ENCODE peak calls at places on chromosomes 11 and 22, in four cellular contexts. L is AG04450, J is AG09309, N is pancreas. M is an unnamed sample.

GRCh38 chr22:22031571-22031970 is 49.0 kb upstream of the TOP3B start:
- DNase-seq in L (no peak), J (no peak), N (no peak), M (no peak)

GRCh38 chr11:125402436-125402835 is 93.6 kb downstream of the FEZ1 start:
- DNase-seq in L (no peak), J (peak), N (no peak), M (no peak)

GRCh38 chr11:94494200-94494545 is 389 bp downstream of the ANKRD49 start:
- DNase-seq in L (no peak), J (no peak), N (no peak), M (no peak)

GRCh38 chr22:44337658-44338004 is 24.9 kb upstream of the SHISAL1 start:
- DNase-seq in L (peak), J (no peak), N (no peak), M (no peak)

GRCh38 chr11:10900686-10901415 is 43.0 kb upstream of the ZBED5 start:
- DNase-seq in L (no peak), J (no peak), N (no peak), M (no peak)

GRCh38 chr11:62012451-62013265 is 45.2 kb upstream of the FTH1 start:
- DNase-seq in L (no peak), J (peak), N (no peak), M (no peak)

GRCh38 chr11:130703489-130704190 is 212.6 kb downstream of the SNX19 start:
- DNase-seq in L (no peak), J (no peak), N (no peak), M (no peak)

GRCh38 chr11:86637976-86638375 is 34.4 kb downstream of the ME3 start:
- DNase-seq in L (no peak), J (no peak), N (no peak), M (no peak)

GRCh38 chr11:126290887-126291286 is 8.0 kb downstream of the TIRAP start:
- DNase-seq in L (no peak), J (no peak), N (no peak), M (no peak)

GRCh38 chr11:45178890-45179663 is 32.6 kb downstream of the PRDM11 start:
- DNase-seq in L (no peak), J (peak), N (no peak), M (no peak)

GRCh38 chr11:47083913-47084312 is 92.8 kb downstream of the ARFGAP2 start:
- DNase-seq in L (peak), J (peak), N (no peak), M (peak)

GRCh38 chr11:69800278-69800677 is 18.9 kb downstream of the FGF3 start:
- DNase-seq in L (no peak), J (no peak), N (no peak), M (no peak)

GRCh38 chr11:11425806-11426205 is 72.8 kb upstream of the CSNK2A3 start:
- DNase-seq in L (no peak), J (no peak), N (no peak), M (no peak)

GRCh38 chr22:20980523-20980922 is 1.6 kb upstream of the LZTR1 start:
- DNase-seq in L (no peak), J (no peak), N (no peak), M (no peak)

GRCh38 chr11:67731583-67731982 is 57.2 kb upstream of the ALDH3B2 start:
- DNase-seq in L (no peak), J (no peak), N (no peak), M (no peak)

GRCh38 chr11:86192858-86193257 is 51.7 kb upstream of the EED start:
- DNase-seq in L (no peak), J (no peak), N (no peak), M (no peak)

GRCh38 chr11:19846654-19847330 is 134.2 kb downstream of the NAV2 start:
- DNase-seq in L (no peak), J (no peak), N (no peak), M (no peak)

DNA sequence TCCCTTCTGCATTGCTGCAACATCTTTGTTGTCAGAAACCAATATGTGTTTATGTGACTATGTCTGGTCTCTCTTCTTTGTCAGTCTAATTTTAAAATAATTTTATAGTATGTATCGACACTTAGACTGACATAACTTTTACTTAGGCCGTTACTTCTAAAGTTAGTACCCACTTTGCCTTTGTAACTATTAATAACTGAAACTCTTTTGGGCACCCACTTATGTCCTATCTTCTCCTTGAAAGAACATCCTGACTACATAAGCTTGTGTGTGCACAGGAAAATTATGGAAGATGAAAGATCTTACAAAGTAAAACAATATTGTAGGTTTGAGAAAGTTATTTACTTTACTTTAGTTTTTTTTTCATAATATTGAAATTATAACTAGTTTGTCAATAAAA is 230.4 kb upstream of the CCDC179 start:
- DNase-seq in L (no peak), J (no peak), N (no peak), M (no peak)
- TF ChIP-seq CTCF in L (no peak), J (no peak), N (no peak), M (no peak)

GRCh38 chr22:48574776-48575566 is 1252.7 kb downstream of the BRD1 start:
- DNase-seq in L (no peak), J (no peak), N (peak), M (no peak)
- TF ChIP-seq CTCF in L (no peak), J (peak), N (peak), M (no peak)

GRCh38 chr11:117271208-117271607 is 19.9 kb upstream of the BACE1-AS start:
- DNase-seq in L (no peak), J (no peak), N (no peak), M (no peak)

GRCh38 chr11:117269856-117270255 is 21.3 kb upstream of the BACE1-AS start:
- DNase-seq in L (no peak), J (no peak), N (no peak), M (no peak)

GRCh38 chr11:117265745-117266144 is 25.4 kb upstream of the BACE1-AS start:
- DNase-seq in L (no peak), J (no peak), N (no peak), M (no peak)
- TF ChIP-seq CTCF in L (no peak), J (no peak), N (no peak), M (no peak)

DNA sequence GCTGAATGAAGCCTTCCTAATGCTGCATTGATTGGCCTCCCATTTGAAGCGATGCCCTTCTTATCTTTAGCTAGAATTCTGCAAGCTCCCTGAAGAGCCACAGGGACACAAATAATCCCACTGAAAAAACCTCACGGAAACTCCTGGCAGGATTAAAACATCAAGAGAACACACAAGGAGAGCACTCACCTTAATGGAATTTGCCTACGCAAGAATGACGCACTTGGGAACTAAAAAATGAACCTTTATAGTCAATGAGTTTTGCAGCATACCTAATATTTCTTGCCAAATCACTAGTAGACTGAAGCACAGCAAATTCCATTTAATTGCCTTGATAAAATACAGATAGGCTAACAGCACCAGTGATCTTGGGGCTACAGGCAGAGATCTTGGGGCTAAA is 232.8 kb upstream of the UBASH3B start:
- DNase-seq in L (no peak), J (peak), N (no peak), M (no peak)
- TF ChIP-seq CTCF in L (no peak), J (no peak), N (no peak), M (no peak)

DNA sequence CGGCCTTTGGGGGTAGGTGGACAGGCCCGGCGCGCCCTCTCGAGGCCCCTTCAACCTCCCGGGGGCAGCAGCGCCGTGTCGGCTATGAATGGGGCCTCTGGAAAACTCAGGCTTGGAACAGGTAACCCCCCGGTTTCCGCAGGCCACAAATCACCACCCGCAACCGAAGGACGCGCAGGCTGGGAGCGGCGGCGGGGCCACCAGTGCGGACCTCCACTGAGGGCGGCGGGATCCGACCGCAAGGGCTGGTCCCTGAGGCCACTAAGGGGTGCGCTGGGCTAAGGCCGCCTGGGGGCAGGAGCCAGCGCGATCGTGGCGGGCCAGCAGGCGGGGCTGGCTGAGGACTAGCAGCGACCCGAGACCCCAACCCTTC is 695 bp upstream of the ATF4 start:
- DNase-seq in L (no peak), J (no peak), N (peak), M (no peak)
- TF ChIP-seq CTCF in L (peak), J (peak), N (no peak), M (peak)

DNA sequence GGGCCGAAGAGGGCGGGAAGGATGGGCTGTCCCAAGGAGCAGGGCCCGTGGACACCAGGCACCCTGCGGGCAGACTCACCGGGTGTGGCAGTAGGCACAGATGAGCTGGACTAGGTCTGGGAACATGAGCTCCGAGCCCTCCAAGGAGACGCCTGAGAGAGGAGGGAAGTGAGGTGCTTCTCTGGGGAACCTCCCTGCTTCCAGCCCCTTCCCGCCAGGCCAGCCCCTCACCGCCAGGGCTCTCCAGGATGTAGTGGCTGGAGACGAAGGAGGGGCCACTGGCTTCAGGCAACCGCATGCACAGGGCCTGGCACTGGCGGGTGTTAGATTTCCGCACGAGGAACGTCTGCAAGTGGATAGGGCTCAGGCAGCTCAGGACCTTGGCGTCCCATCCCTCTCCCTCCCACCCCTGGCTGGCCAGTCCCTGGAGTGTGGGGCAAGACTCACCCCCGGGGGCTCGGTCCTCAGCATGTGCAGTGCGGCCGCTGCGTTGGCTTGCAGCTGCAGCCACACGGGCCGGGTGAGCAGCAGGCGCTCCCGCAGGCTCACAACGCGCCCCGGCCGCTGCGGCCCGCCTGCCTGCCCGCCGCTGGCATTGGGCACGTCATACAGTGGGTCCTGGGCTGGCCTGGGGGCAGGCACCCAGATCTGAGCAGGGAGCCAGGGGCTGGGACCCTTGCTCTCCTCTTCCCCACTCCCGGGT is 552 bp downstream of the RIN1 start:
- DNase-seq in L (no peak), J (no peak), N (no peak), M (no peak)
- TF ChIP-seq CTCF in L (no peak), J (peak), N (no peak), M (no peak)

DNA sequence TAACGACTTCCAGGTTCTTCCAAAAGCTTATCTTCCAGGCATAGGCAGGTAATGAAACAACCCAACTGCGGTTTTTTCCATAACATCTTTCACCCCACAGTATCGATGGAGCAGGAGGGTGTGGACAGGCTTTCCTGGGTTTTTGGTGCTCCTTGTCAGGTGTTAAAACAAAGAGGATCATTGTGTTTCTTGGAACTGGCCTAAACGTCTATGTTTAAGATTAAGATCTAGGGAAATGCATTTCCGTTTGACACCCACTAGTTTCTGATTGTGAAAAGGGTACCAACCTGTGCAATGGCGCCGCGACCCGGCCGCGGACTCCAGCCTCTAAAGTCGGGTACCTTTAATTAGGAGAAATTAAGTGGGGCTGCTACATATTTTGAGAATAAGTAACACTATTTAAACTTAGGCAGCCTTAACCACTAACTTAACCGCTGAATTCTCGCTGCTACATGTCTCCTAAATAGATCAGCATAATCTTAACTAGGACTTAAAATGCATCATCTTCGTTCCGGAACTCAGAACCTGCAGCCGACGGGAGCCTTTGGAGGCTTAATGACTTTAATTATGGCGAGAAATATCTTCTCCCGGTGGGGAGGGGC is 31.5 kb downstream of the C22orf31 start:
- DNase-seq in L (no peak), J (peak), N (no peak), M (no peak)
- TF ChIP-seq CTCF in L (no peak), J (no peak), N (no peak), M (no peak)